ENCODE peak calls at places on chromosomes 12 and 14, in eight cellular contexts. O is SK-N-SH; Q is CD8-positive, alpha-beta T cell; W is Peyer's patch; T is neural progenitor cell; I is psoas muscle; V is OCI-LY7; J is thoracic aorta. S is an unnamed sample.

GRCh38 chr12:51270067-51270846 is at the start of gene SMAGP:
- DNase-seq in O (peak), Q (peak), W (peak), T (peak), I (peak), V (peak), J (no peak), S (no peak)

GRCh38 chr12:92538970-92539749 is 163.6 kb upstream of the PLEKHG7 start:
- DNase-seq in O (no peak), Q (no peak), W (no peak), T (no peak), I (no peak), V (peak), J (no peak), S (no peak)

GRCh38 chr12:124694846-124695497 is 127.6 kb upstream of the NCOR2 start:
- DNase-seq in O (no peak), Q (no peak), W (no peak), T (no peak), I (no peak), V (no peak), J (no peak), S (no peak)

GRCh38 chr12:71888521-71888920 is 49.0 kb downstream of the TBC1D15 start:
- DNase-seq in O (no peak), Q (no peak), W (no peak), T (no peak), I (no peak), V (no peak), J (no peak), S (no peak)

GRCh38 chr12:117936722-117937484 is 31.9 kb downstream of the KSR2 start:
- DNase-seq in O (no peak), Q (no peak), W (no peak), T (no peak), I (no peak), V (no peak), J (no peak), S (no peak)

GRCh38 chr12:129772463-129773169 is 131.2 kb downstream of the TMEM132D start:
- DNase-seq in O (no peak), Q (no peak), W (no peak), T (no peak), I (no peak), V (no peak), J (no peak), S (no peak)

GRCh38 chr14:104436047-104436531 is 143.5 kb upstream of the C14orf180 start:
- DNase-seq in O (peak), Q (no peak), W (no peak), T (no peak), I (peak), V (no peak), J (no peak), S (peak)

GRCh38 chr12:67720383-67720856 is 71.9 kb downstream of the DYRK2 start:
- DNase-seq in O (peak), Q (no peak), W (no peak), T (no peak), I (peak), V (no peak), J (no peak), S (no peak)

GRCh38 chr14:31337331-31337730 is 83.0 kb downstream of the HEATR5A start:
- DNase-seq in O (no peak), Q (no peak), W (no peak), T (no peak), I (no peak), V (no peak), J (no peak), S (no peak)

GRCh38 chr14:35140718-35141581 is 18.6 kb downstream of the PRORP start:
- DNase-seq in O (peak), Q (no peak), W (no peak), T (no peak), I (no peak), V (peak), J (no peak), S (no peak)

GRCh38 chr14:91647817-91648216 is 84.1 kb downstream of the CATSPERB start:
- DNase-seq in O (no peak), Q (no peak), W (no peak), T (no peak), I (no peak), V (no peak), J (no peak), S (no peak)

GRCh38 chr12:115079760-115080159 is 395.8 kb upstream of the TBX3 start:
- DNase-seq in O (no peak), Q (no peak), W (no peak), T (no peak), I (no peak), V (no peak), J (no peak), S (no peak)

GRCh38 chr14:104118006-104118844 is 20.2 kb upstream of the KIF26A start:
- DNase-seq in O (peak), Q (no peak), W (no peak), T (no peak), I (peak), V (no peak), J (no peak), S (no peak)

GRCh38 chr12:77724367-77724957 is 106.2 kb upstream of the NAV3 start:
- DNase-seq in O (no peak), Q (no peak), W (no peak), T (peak), I (no peak), V (peak), J (no peak), S (no peak)

GRCh38 chr12:98416845-98417244 is 98.5 kb upstream of the TMPO start:
- DNase-seq in O (peak), Q (no peak), W (no peak), T (no peak), I (no peak), V (peak), J (no peak), S (no peak)

GRCh38 chr12:51262758-51263177 is 7.4 kb downstream of the SMAGP start:
- DNase-seq in O (no peak), Q (peak), W (no peak), T (peak), I (peak), V (peak), J (no peak), S (no peak)

GRCh38 chr12:96814200-96814599 is 92.9 kb upstream of the NEDD1 start:
- DNase-seq in O (no peak), Q (no peak), W (no peak), T (no peak), I (no peak), V (no peak), J (no peak), S (no peak)

GRCh38 chr14:39302124-39302810 is 68.6 kb downstream of the MIA2 start:
- DNase-seq in O (no peak), Q (no peak), W (no peak), T (no peak), I (no peak), V (no peak), J (no peak), S (no peak)

GRCh38 chr12:17661250-17661649 is 428.7 kb downstream of the RERGL start:
- DNase-seq in O (no peak), Q (no peak), W (no peak), T (no peak), I (no peak), V (no peak), J (no peak), S (no peak)

GRCh38 chr12:55681142-55682077 is 26.3 kb downstream of the ITGA7 start:
- DNase-seq in O (no peak), Q (no peak), W (peak), T (peak), I (peak), V (no peak), J (peak), S (peak)

GRCh38 chr12:74365178-74365964 is 172.3 kb upstream of the ATXN7L3B start:
- DNase-seq in O (peak), Q (no peak), W (no peak), T (peak), I (no peak), V (peak), J (no peak), S (no peak)

GRCh38 chr12:63753743-63754142 is 26.0 kb upstream of the RXYLT1 start:
- DNase-seq in O (no peak), Q (no peak), W (no peak), T (no peak), I (no peak), V (no peak), J (no peak), S (no peak)

GRCh38 chr12:81080431-81080983 is 2.6 kb downstream of the ACSS3 start:
- DNase-seq in O (no peak), Q (no peak), W (no peak), T (no peak), I (no peak), V (no peak), J (no peak), S (no peak)
- H3K27ac ChIP-seq in O (no peak), Q (no peak), W (no peak), T (no peak), I (peak), V (no peak), J (peak), S (peak)

GRCh38 chr12:20757-21156 is 45.8 kb upstream of the IQSEC3 start:
- DNase-seq in O (no peak), Q (no peak), W (no peak), T (no peak), I (no peak), V (no peak), J (no peak), S (peak)
- TF ChIP-seq CTCF in O (no peak), Q (no peak), W (no peak), T (no peak), I (no peak), V (no peak), J (no peak), S (no peak)

DNA sequence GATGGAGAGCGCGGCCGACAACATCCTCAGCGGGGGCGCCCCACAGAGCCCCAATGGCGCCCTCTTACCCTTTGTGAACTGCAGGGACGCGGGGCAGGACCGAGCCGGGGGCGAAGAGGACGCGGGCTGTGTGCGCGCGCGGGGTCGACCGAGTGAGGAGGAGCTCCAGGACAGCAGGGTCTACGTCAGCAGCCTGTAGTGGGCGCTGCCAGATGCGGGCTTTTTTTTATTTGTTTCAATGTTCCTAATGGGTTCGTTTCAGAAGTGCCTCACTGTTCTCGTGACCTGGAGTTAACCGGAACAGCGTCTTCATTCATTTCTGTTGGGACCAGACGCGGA is 103.8 kb upstream of the FKBP4 start:
- DNase-seq in O (no peak), Q (peak), W (peak), T (peak), I (no peak), V (no peak), J (no peak), S (no peak)
- H3K4me3 ChIP-seq in O (no peak), Q (peak), W (peak), T (peak), I (peak), V (no peak), J (peak), S (peak)

DNA sequence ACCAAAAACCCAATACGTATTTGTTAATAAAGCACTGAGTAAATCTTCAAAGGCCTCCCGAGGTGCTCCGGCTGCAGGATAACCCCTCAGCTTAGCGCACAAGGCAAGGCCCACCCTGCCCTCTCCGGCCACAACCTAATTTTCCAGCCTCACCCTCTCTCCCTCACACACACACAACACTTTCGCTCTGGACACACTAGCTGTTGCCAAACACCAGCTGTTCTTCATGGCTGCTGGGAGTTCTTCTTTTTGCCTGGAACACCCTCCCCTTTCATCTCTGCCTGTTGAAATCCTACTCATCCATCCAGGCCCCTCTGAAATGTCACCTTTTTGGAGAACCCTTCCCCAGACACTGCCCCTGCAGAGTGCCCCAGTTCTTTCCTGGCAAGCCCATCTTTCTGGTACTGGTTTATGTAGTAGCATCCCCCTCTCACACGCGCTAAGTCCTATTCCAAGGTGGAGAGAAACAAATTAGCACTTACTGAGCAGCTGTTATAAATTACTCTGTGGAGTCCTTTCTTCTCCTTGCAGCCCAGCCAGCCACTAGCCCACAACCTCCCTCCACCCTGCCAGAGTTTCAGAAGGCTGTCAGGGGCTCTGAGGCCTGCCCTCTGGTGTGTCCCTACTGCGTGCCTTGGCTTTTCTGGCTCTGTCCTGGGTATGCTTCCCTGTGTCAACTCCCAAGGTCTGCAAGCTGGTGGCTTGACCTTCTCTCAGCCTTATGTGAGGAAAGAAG is 808 bp upstream of the CRACR2A start:
- DNase-seq in O (no peak), Q (no peak), W (no peak), T (no peak), I (peak), V (peak), J (no peak), S (no peak)
- H3K27ac ChIP-seq in O (no peak), Q (peak), W (peak), T (no peak), I (peak), V (peak), J (no peak), S (peak)

GRCh38 chr14:100827140-100827517 is 1.2 kb downstream of the MEG3 start:
- DNase-seq in O (no peak), Q (no peak), W (no peak), T (no peak), I (no peak), V (no peak), J (no peak), S (no peak)

GRCh38 chr14:100828448-100828834 is 2.5 kb downstream of the MEG3 start:
- DNase-seq in O (no peak), Q (no peak), W (no peak), T (peak), I (no peak), V (no peak), J (no peak), S (no peak)

GRCh38 chr14:100825691-100826331 is at the start of gene MEG3:
- DNase-seq in O (no peak), Q (no peak), W (no peak), T (no peak), I (peak), V (no peak), J (no peak), S (peak)

GRCh38 chr14:100826371-100827139 is 637 bp downstream of the MEG3 start:
- DNase-seq in O (no peak), Q (no peak), W (no peak), T (no peak), I (no peak), V (no peak), J (no peak), S (no peak)

DNA sequence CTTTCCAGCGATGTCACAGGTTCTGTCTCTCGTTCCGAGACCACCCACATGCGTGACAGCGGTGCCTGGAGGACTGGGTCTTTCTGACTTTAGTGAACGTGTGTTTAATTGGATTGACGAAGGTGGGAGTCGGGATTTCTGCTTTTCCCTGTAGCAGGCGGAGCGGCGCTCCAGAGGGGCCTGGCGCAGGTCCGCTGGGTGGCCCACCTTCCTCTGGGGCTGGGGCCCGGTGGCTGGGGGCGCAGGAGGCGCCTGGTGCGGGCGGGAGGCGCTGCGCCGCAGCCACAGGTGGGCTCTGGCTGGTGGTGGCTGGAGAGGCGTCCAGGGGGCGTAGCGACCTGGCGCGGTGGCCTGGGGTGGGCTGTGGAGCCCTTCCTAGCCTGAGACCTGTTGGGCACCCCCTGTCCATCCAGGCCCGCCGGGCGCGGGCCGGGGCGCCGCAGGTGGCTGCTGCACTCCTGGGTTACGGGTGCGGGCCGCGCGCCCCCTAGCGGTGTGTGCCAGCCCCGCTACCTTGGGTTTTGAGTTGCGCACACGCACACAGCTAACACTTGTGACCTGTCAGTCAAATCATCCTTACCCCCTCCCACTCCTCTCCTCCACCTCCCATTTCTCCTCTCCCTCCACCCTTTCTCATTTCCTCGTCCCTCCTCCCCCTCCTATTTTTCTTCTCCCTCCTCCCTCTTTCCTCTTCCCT is 2.0 kb downstream of the MEG3 start:
- DNase-seq in O (no peak), Q (no peak), W (no peak), T (no peak), I (no peak), V (no peak), J (no peak), S (no peak)
- TF ChIP-seq CTCF in O (no peak), Q (no peak), W (no peak), T (no peak), I (peak), V (no peak), J (peak), S (peak)